ENCODE peak calls at places on chromosomes 2 and 18, in four cellular contexts. Y is naive thymus-derived CD4-positive, alpha-beta T cell; T is GM23248; B is neural progenitor cell. W is an unnamed sample. For H3K36me3 and H3K27me3, the result is how much of the 10 kb centered on the place peaks cover.

GRCh38 chr2:133644850-133645249 is 76.6 kb upstream of the NCKAP5 start:
- DNase-seq in Y (no peak), T (no peak), B (no peak), W (no peak)

GRCh38 chr2:207394203-207394741 is 135.5 kb upstream of the CREB1 start:
- DNase-seq in T (peak), Y (no peak), B (no peak), W (no peak)

GRCh38 chr2:101501443-101501842 is 26.5 kb upstream of the RFX8 start:
- DNase-seq in Y (no peak), B (no peak), T (peak), W (no peak)

GRCh38 chr18:63844254-63844653 is 43.3 kb upstream of the SERPINB2 start:
- DNase-seq in Y (no peak), T (peak), B (peak), W (peak)

GRCh38 chr18:10465157-10465990 is 10.9 kb downstream of the APCDD1 start:
- DNase-seq in Y (no peak), T (peak), B (no peak), W (no peak)

GRCh38 chr2:110107092-110108079 is 8.2 kb downstream of the MALL start:
- DNase-seq in B (no peak), Y (no peak), T (peak), W (no peak)

GRCh38 chr2:124978597-124978996 is 953.5 kb downstream of the CNTNAP5 start:
- DNase-seq in B (no peak), Y (no peak), T (no peak), W (no peak)

GRCh38 chr2:233851169-233851568 is 3.2 kb downstream of the HJURP start:
- DNase-seq in Y (no peak), T (no peak), B (no peak), W (no peak)

GRCh38 chr2:200905618-200906296 is 16.6 kb downstream of the NIF3L1 start:
- DNase-seq in B (peak), T (peak), Y (no peak), W (peak)

GRCh38 chr18:21218862-21219261 is 23.2 kb upstream of the GREB1L start:
- DNase-seq in Y (no peak), T (no peak), B (no peak), W (no peak)

GRCh38 chr2:12050381-12050780 is 303.9 kb downstream of the LPIN1 start:
- DNase-seq in T (peak), Y (no peak), B (no peak), W (no peak)

GRCh38 chr2:101500175-101500574 is 25.3 kb upstream of the RFX8 start:
- DNase-seq in Y (no peak), T (peak), B (no peak), W (no peak)

GRCh38 chr2:12469053-12469625 is 247.6 kb upstream of the TRIB2 start:
- DNase-seq in Y (no peak), B (no peak), T (peak), W (no peak)

GRCh38 chr18:45775241-45775676 is 50.2 kb upstream of the SIGLEC15 start:
- DNase-seq in T (peak), B (peak), Y (peak), W (peak)

GRCh38 chr2:1837022-1837421 is 92.7 kb upstream of the PXDN start:
- DNase-seq in Y (no peak), B (peak), T (peak), W (no peak)

GRCh38 chr18:74682141-74682997 is 84.7 kb downstream of the ZNF407 start:
- DNase-seq in Y (no peak), B (no peak), T (no peak), W (no peak)

GRCh38 chr2:21422050-21422449 is 298.3 kb downstream of the TDRD15 start:
- DNase-seq in T (no peak), B (peak), Y (no peak), W (peak)

GRCh38 chr2:103667335-103667884 is 905.6 kb downstream of the TMEM182 start:
- DNase-seq in T (no peak), B (no peak), Y (no peak), W (no peak)

GRCh38 chr2:83054751-83055150 is 1404.3 kb downstream of the SUCLG1 start:
- DNase-seq in B (no peak), T (no peak), Y (no peak), W (no peak)

GRCh38 chr18:44725300-44726096 is 44.8 kb downstream of the SETBP1 start:
- DNase-seq in T (peak), B (no peak), Y (no peak), W (no peak)

GRCh38 chr2:241053576-241054251 is 48.4 kb downstream of the MTERF4 start:
- DNase-seq in T (no peak), B (no peak), Y (no peak), W (no peak)

GRCh38 chr2:198004921-198005829 is 200.8 kb downstream of the PLCL1 start:
- DNase-seq in B (no peak), T (no peak), Y (peak), W (no peak)

GRCh38 chr2:195586062-195586713 is 70.8 kb upstream of the SLC39A10 start:
- DNase-seq in T (no peak), B (no peak), Y (no peak), W (peak)

GRCh38 chr2:74261204-74261864 is 62.9 kb downstream of the MTHFD2 start:
- DNase-seq in B (peak), Y (no peak), T (peak), W (peak)

GRCh38 chr18:12770469-12771219 is 67.8 kb downstream of the PSMG2 start:
- DNase-seq in Y (no peak), T (no peak), B (no peak), W (no peak)

GRCh38 chr2:73728043-73728442 is 9.1 kb downstream of the TPRKB start:
- DNase-seq in T (no peak), B (no peak), Y (no peak), W (no peak)

GRCh38 chr18:31399336-31400032 is 22.9 kb downstream of the DSG4 start:
- DNase-seq in Y (no peak), T (no peak), B (no peak), W (no peak)

GRCh38 chr18:74390900-74391299 is 66.2 kb downstream of the DIPK1C start:
- DNase-seq in Y (no peak), B (no peak), T (no peak), W (no peak)

GRCh38 chr2:138997849-138998517 is 217.8 kb upstream of the NXPH2 start:
- DNase-seq in T (peak), B (no peak), Y (no peak), W (no peak)

DNA sequence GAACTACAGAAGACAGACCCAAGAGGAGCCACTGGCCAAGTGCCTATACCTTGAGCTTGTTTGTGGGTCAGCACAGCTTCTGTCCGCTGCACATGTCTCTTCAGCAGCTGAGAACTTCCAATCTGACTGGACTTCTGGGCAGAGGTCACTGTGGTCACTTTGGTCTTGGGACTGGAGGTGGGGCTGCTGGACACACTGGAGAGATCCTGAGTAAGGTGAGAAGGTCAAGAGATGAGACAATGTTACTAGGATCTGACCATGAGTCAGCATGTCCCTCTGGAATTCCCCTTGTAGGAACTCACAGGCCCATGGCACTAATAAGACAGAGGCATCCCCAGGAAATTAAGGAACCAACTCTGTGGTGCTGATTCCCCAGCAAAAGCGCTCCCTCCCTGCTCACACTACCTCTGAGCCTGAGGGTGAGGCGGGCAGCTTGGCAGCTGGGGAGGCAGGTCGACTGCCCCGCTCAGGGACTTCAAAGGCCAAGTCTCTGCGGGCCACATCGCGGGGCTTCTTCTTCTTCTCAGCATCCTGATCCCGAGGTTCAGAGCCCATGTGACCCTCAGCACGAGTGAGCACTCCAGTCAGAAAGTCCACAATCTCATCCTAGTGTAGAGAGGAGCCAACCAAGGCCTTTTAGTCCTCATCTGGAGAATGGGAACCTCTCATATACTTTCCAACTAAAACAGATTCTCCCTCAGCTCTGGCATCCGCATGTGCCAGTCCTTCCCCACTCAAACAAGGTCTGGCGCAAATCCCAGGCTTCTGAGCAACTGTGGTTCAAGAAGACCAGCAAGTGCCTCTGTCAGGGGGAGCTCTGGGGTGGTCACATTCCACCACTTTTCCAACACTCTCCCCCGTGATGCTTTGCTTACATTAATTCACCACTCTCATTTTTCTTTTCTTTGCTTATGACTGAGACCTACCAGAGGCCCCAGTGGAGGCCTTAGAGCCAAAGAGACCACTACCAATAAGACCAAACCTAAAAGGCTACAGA is 29.4 kb downstream of the KANSL3 start:
- DNase-seq in B (no peak), T (peak), Y (no peak), W (no peak)
- H3K36me3 ChIP-seq in B (under half), T (half or more), Y (half or more), W (under half)

GRCh38 chr2:75751824-75752468 is 41.2 kb upstream of the GCFC2 start:
- DNase-seq in B (peak), T (no peak), Y (no peak), W (no peak)
- H3K27me3 ChIP-seq in B (under half), T (under half), Y (under half), W (under half)

GRCh38 chr2:8086796-8087479 is 594.9 kb upstream of the ID2 start:
- DNase-seq in B (no peak), Y (no peak), T (peak), W (no peak)
- H3K27ac ChIP-seq in B (no peak), Y (no peak), T (peak), W (no peak)

GRCh38 chr2:135662088-135662487 is 79.6 kb upstream of the UBXN4 start:
- DNase-seq in Y (no peak), T (peak), B (no peak), W (no peak)
- H3K36me3 ChIP-seq in Y (under half), T (under half), B (under half), W (under half)

GRCh38 chr2:144972676-144973075 is 452.8 kb upstream of the ZEB2 start:
- DNase-seq in T (no peak), B (no peak), Y (no peak), W (no peak)

GRCh38 chr2:144971937-144972336 is 452.0 kb upstream of the ZEB2 start:
- DNase-seq in T (no peak), Y (no peak), B (no peak), W (no peak)

GRCh38 chr2:144975881-144976280 is 456.0 kb upstream of the ZEB2 start:
- DNase-seq in T (no peak), Y (no peak), B (no peak), W (no peak)
- H3K27me3 ChIP-seq in T (under half), Y (under half), B (under half), W (under half)

GRCh38 chr2:178523596-178524134 is 43.4 kb downstream of the PLEKHA3 start:
- DNase-seq in B (peak), T (peak), Y (no peak), W (no peak)
- H3K27ac ChIP-seq in B (peak), T (peak), Y (peak), W (no peak)

DNA sequence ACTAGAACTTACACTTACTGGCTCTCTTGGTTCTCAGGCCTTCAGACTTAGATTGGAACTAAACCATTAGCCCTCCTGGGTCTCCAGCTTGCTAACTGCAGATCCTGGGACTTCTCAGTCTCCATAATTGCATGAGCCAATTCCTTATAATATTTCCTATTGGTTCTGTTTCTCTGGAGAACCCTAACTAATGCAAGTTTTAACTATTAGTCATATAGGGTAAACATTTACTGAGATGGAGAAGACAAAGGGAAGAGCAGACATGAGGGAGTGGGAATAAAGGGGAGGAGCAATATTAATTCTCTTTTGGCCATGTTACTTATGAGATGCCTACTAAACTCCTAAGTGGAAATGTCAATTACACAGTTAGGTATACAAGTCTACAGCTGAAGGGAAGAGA is 25.3 kb downstream of the LNPK start:
- DNase-seq in T (peak), Y (no peak), B (no peak), W (no peak)
- H3K36me3 ChIP-seq in T (under half), Y (under half), B (under half), W (under half)

GRCh38 chr2:28509361-28509760 is 13.5 kb downstream of the PLB1 start:
- DNase-seq in T (no peak), Y (no peak), B (no peak), W (no peak)

GRCh38 chr2:28510184-28510583 is 14.3 kb downstream of the PLB1 start:
- DNase-seq in Y (no peak), T (no peak), B (no peak), W (no peak)

GRCh38 chr2:28507806-28508764 is 12.2 kb downstream of the PLB1 start:
- DNase-seq in T (no peak), Y (no peak), B (no peak), W (no peak)

GRCh38 chr2:28505361-28505760 is 9.5 kb downstream of the PLB1 start:
- DNase-seq in B (no peak), T (no peak), Y (no peak), W (no peak)

DNA sequence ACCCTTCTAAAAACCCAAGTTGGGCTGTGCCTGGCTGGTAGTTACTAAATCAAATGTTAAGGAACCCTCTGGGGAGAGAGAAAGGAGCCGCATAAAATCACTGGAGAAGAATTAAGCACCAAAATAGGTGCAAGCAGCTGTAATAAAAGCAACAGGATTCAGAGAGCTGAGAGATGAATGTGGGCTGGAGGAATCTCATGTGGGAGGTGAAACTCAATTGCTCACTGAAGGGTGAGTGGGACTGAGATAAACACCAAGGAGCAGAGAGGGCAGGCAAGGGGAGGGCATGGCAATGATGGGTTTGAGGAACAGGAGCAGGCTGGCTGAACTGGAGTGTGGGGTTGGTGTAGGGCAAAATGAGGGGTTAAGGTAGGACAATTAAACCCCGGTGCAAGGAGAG is 10.3 kb downstream of the PLB1 start:
- DNase-seq in B (no peak), T (peak), Y (no peak), W (no peak)
- H3K27me3 ChIP-seq in B (under half), T (under half), Y (under half), W (under half)

DNA sequence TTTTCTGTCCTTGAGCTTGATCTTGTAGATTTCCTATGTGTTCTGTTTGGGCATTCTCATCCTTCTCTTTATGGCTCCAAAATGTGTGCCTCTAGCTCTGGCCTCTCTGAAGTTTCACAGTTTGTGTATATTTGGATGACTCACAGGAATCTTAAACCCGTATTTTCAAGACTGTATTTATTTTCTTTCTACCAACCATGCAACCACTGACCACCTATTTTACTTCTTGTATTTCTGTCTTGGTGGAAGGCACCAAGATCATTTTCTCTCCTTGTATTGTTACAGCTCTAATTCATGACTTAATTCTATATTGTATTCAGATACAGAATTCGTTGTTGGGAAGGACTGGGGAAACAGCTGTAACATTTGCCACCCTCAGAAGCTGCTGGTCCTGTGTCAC is 39.5 kb downstream of the ACSL3 start:
- DNase-seq in Y (no peak), T (peak), B (no peak), W (no peak)
- H3K27ac ChIP-seq in Y (no peak), T (no peak), B (no peak), W (no peak)

GRCh38 chr2:28405537-28405936 is 12.9 kb downstream of the FOSL2 start:
- DNase-seq in T (no peak), B (no peak), Y (no peak), W (no peak)
- H3K36me3 ChIP-seq in T (half or more), B (under half), Y (under half), W (under half)